ENCODE peak calls at places on chromosomes 4 and X, in six cellular contexts. A is neuronal stem cell, H is trophoblast cell, T is IMR-90, J is H1, L is mesenchymal stem cell. N is an unnamed sample.

GRCh38 chr4:94160774-94161173 is 46.9 kb upstream of the SMARCAD1 start:
- DNase-seq in A (no peak), J (no peak), T (no peak), L (no peak), H (no peak), N (no peak)

GRCh38 chr4:151407466-151408379 is 1.3 kb upstream of the FHIP1A start:
- DNase-seq in T (no peak), A (no peak), H (no peak), J (no peak), L (peak), N (peak)

GRCh38 chr4:120694973-120695372 is 227.6 kb downstream of the PRDM5 start:
- DNase-seq in H (no peak), T (peak), L (peak), A (no peak), J (no peak), N (no peak)

GRCh38 chr4:56803473-56803872 is 18.0 kb downstream of the SPINK2 start:
- DNase-seq in H (no peak), J (no peak), A (no peak), L (peak), T (no peak), N (no peak)

GRCh38 chr4:68373513-68373912 is 23.6 kb upstream of the YTHDC1 start:
- DNase-seq in T (peak), A (peak), J (peak), H (peak), L (no peak), N (peak)

GRCh38 chr4:139279723-139280620 is at the start of gene MGARP:
- DNase-seq in T (peak), H (no peak), A (peak), L (peak), J (peak), N (peak)

GRCh38 chr4:54495091-54495490 is 162.7 kb upstream of the KIT start:
- DNase-seq in A (no peak), H (peak), J (no peak), L (no peak), T (peak), N (peak)

GRCh38 chr4:186563761-186564160 is 8.4 kb upstream of the MTNR1A start:
- DNase-seq in J (no peak), T (no peak), H (peak), L (no peak), A (no peak), N (no peak)

GRCh38 chr4:75633846-75634245 is 3.5 kb upstream of the CDKL2 start:
- DNase-seq in J (no peak), H (no peak), T (peak), L (peak), A (no peak), N (no peak)

GRCh38 chr4:133152330-133152791 is 3.3 kb downstream of the PCDH10 start:
- DNase-seq in A (no peak), L (no peak), T (no peak), J (no peak), H (peak), N (peak)

GRCh38 chr4:80173387-80173786 is 23.9 kb upstream of the PRDM8 start:
- DNase-seq in T (peak), L (no peak), J (no peak), A (no peak), H (no peak), N (no peak)

GRCh38 chrX:108224727-108225455 is 133.3 kb downstream of the ATG4A start:
- DNase-seq in J (no peak), L (peak), A (peak), H (no peak), T (peak), N (peak)

GRCh38 chr4:3813151-3813905 is 47.1 kb downstream of the ADRA2C start:
- DNase-seq in T (no peak), L (no peak), A (no peak), H (no peak), J (no peak), N (no peak)

GRCh38 chr4:55348436-55348835 is 2.4 kb downstream of the SRD5A3 start:
- DNase-seq in H (no peak), L (peak), A (no peak), J (no peak), T (peak), N (no peak)

GRCh38 chrX:2705036-2705435 is 13.9 kb downstream of the CD99 start:
- DNase-seq in T (no peak), H (no peak), A (no peak), L (peak), J (no peak), N (no peak)

GRCh38 chrX:139720136-139720535 is 12.2 kb upstream of the MCF2 start:
- DNase-seq in H (no peak), T (peak), J (peak), L (peak), A (peak), N (peak)

GRCh38 chrX:143854006-143854405 is 29.9 kb upstream of the UBE2NL start:
- DNase-seq in J (no peak), H (no peak), A (no peak), T (peak), L (peak), N (no peak)

GRCh38 chr4:184300816-184301215 is 83.1 kb upstream of the ENPP6 start:
- DNase-seq in L (no peak), H (no peak), A (no peak), J (no peak), T (no peak), N (no peak)

GRCh38 chrX:100928660-100929613 is at the start of gene XKRX:
- DNase-seq in T (no peak), A (peak), J (no peak), H (peak), L (no peak), N (peak)

GRCh38 chrX:74349387-74349786 is 45.4 kb downstream of the ZCCHC13 start:
- DNase-seq in T (peak), H (peak), A (no peak), L (peak), J (no peak), N (peak)

GRCh38 chr4:141807073-141807472 is 170.7 kb downstream of the IL15 start:
- DNase-seq in H (no peak), A (no peak), L (peak), T (peak), J (no peak), N (no peak)

GRCh38 chr4:48575964-48576363 is 85.9 kb downstream of the ZAR1 start:
- DNase-seq in H (no peak), T (peak), L (peak), A (no peak), J (no peak), N (no peak)

GRCh38 chrX:113868169-113868568 is 715.7 kb upstream of the HTR2C start:
- DNase-seq in A (no peak), J (no peak), L (peak), T (no peak), H (peak), N (peak)
- H3K4me3 ChIP-seq in A (no peak), J (no peak), L (no peak), T (no peak), H (no peak), N (no peak)

GRCh38 chrX:103215037-103215767 is at the start of gene BEX4:
- DNase-seq in T (peak), A (peak), J (peak), L (peak), H (peak), N (peak)

GRCh38 chrX:103211012-103211715 is 3.7 kb upstream of the BEX4 start:
- DNase-seq in L (peak), A (peak), H (no peak), J (no peak), T (peak), N (peak)

GRCh38 chrX:103212749-103213457 is 2.0 kb upstream of the BEX4 start:
- DNase-seq in T (no peak), J (no peak), L (no peak), H (no peak), A (no peak), N (no peak)

GRCh38 chrX:103220511-103221406 is 5.9 kb downstream of the BEX4 start:
- DNase-seq in T (no peak), L (no peak), J (no peak), H (peak), A (no peak), N (no peak)

GRCh38 chrX:103215768-103216085 is 819 bp downstream of the BEX4 start:
- DNase-seq in A (peak), J (no peak), T (no peak), H (no peak), L (peak), N (no peak)
- H3K18ac ChIP-seq in A (peak), J (peak), T (no peak), H (peak), L (peak), N (peak)

GRCh38 chrX:154490414-154491083 is at the start of gene SLC10A3:
- DNase-seq in L (peak), T (peak), J (peak), H (peak), A (peak), N (peak)

GRCh38 chrX:154490021-154490413 is 412 bp downstream of the SLC10A3 start:
- DNase-seq in L (peak), H (no peak), A (no peak), J (no peak), T (peak), N (peak)

GRCh38 chrX:154494715-154495114 is 4.3 kb upstream of the SLC10A3 start:
- DNase-seq in J (no peak), L (no peak), H (no peak), T (no peak), A (no peak), N (no peak)

GRCh38 chrX:154495472-154495922 is 5.1 kb upstream of the SLC10A3 start:
- DNase-seq in J (no peak), L (no peak), A (no peak), H (no peak), T (no peak), N (no peak)
- H3K9ac ChIP-seq in J (no peak), L (no peak), A (no peak), H (no peak), T (no peak), N (no peak)

GRCh38 chrX:44068043-44068442 is 94.9 kb upstream of the NDP start:
- DNase-seq in J (no peak), H (no peak), T (no peak), A (no peak), L (no peak), N (no peak)

GRCh38 chrX:44071070-44071645 is 98.0 kb upstream of the NDP start:
- DNase-seq in J (no peak), L (no peak), H (no peak), A (no peak), T (no peak), N (no peak)

GRCh38 chrX:44072631-44073030 is 99.4 kb upstream of the NDP start:
- DNase-seq in H (no peak), A (no peak), L (no peak), T (no peak), J (no peak), N (no peak)

DNA sequence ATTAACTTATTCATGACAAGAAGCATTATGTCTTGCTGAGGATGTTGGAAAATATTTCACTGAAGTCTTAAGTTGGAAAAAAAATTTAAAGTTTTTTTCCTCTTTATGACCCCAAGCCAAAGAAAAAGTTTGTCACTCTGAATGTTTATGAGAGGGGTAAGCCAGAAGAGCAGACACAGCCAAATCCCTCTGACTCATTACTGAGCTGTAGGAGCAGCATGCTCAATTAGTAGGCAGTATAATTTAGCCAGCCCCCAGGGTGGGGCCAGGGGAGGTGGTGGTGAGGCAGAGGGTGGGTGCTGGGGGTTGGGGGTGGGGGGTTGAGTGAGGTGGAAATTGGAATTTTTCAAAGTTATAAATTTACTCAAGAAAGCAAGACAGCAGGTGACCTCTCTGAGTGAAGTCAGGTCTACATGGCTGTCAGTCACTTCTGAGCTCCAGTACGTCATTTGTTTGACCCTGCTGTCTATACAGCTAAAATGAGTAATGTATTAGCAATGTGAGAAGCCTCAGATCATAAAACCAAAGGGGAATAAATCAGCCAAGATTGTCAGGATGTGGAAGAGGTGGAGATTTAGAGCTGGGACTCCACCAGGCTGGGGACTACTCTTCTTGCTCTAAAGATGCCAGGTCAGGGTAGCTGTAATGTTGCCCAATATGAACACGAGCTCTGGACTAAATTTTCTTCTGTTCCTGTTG is 98.8 kb upstream of the NDP start:
- DNase-seq in T (peak), L (peak), A (no peak), H (no peak), J (no peak), N (no peak)
- H3K4me3 ChIP-seq in T (no peak), L (no peak), A (no peak), H (no peak), J (no peak), N (no peak)

DNA sequence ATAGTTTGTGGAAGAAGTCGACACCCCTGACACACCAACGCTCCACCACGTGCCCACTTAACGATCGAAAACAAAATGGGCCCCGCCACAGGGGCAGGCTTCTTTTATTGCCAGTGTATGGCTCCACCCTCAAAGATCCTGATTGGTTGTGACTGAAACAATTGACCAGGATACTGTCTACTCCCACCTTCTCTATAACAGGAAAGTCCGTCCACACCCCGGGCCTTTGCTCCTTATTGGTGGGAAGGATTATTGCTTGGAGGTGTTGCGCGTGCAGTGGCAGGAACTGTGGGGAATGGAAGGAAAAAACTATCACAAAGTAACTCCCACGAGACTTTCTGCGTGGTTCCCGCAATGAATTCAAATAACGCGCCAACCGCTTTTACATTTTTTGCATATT is at the start of gene USP26:
- DNase-seq in H (no peak), L (no peak), A (no peak), J (no peak), T (no peak), N (no peak)
- H3K18ac ChIP-seq in H (no peak), L (no peak), A (no peak), J (no peak), T (no peak), N (no peak)

DNA sequence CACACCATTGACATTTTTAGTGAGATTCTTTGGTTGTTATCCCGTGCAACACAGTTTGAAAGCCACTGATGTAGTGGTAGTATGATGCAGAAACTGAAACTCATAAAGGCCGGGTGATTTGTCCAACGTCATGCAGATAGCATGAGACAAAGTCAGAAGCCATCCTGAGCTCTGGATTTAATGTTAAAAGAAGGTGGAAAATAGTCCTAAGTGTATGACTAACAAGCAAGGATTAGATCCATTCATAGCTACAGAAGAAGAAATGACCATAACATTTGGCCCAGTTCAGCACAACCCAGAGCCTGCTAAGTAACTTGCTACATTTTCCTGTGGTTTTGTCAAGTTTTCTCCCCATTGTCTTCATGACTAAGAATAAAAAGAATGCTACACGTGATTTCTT is 142.4 kb downstream of the AMELX start:
- DNase-seq in L (peak), T (peak), A (no peak), J (no peak), H (no peak), N (no peak)
- H3K9ac ChIP-seq in L (peak), T (no peak), A (no peak), J (no peak), H (no peak), N (no peak)

DNA sequence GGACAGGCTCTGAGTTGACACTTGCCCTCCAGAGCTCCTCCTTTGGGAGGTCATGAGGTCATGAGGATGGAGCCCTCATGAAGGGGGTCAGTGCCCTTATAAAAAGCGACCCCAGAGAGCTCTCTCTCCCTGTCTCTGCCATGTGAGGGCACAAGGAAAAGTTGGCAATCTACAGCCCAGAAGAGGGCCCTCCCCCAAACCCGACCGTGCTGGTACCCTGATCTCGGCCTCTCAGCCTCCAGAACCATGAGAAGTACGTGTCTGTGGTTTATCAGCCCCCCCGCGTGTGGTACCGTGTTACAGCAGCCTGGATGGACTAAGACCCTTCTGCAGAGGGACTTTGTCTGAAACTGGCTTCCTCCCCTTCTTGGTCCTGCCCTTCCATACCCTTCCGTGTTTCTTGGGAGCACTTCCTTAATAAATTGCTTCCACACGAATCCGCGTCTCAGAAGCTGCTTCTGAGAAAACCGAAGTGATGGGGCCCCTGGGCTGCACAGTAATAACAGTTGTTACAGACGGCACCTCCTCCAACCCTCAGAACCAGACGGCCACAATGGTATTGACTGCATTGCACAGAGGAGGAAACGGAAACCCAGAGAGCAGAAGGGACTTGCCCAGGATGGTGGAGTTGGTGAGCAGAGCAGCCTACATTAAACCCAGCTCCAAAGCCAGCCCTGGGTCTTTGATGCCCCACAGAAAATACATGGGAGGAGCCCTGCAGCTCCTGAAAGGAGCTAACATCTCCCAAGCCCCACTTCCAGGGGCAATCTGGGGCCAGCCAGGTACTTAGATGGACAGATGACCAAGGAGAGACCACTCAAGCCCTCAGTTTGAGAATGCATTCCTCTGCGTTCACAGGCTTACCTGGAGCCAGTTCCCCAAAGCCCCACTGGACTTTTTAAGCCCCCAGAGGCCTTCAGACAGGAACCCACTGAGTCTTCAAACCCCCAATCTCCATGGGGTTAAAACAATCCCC is 242.7 kb downstream of the BCOR start:
- DNase-seq in T (no peak), A (no peak), L (peak), H (no peak), J (no peak), N (no peak)
- H3K4me3 ChIP-seq in T (no peak), A (no peak), L (no peak), H (no peak), J (peak), N (no peak)

GRCh38 chr4:7662507-7662846 is 227.7 kb upstream of the PSAPL1 start:
- DNase-seq in H (no peak), T (no peak), J (no peak), L (no peak), A (no peak), N (no peak)
- H3K18ac ChIP-seq in H (no peak), T (no peak), J (no peak), L (no peak), A (no peak), N (no peak)

N was measured in mesendoderm.